ENCODE peak calls at places on chromosomes 2 and 18, in seven cellular contexts. K, E, M, L, Y, P and A are unnamed samples.
A peak's percentile ranks its signal among the peaks of the same experiment; 100 is the strongest.

GRCh38 chr2:200624660-200625059 is 38.8 kb downstream of the AOX1 start:
- DNase-seq in K (peak; percentile 65), E (no peak), M (peak; percentile 47), L (no peak), Y (no peak), P (no peak), A (no peak)

GRCh38 chr2:55592130-55592529 is 25.3 kb downstream of the PPP4R3B start:
- DNase-seq in K (no peak), E (no peak), M (no peak), L (no peak), Y (no peak), P (no peak), A (no peak)

GRCh38 chr2:128765822-128766221 is 447.2 kb upstream of the HS6ST1 start:
- DNase-seq in K (no peak), E (no peak), M (no peak), L (no peak), Y (no peak), P (peak; percentile 33), A (no peak)

GRCh38 chr2:239166201-239166834 is 234.5 kb downstream of the HDAC4 start:
- DNase-seq in K (no peak), E (no peak), M (no peak), L (peak; percentile 13), Y (peak; percentile 29), P (peak; percentile 32), A (no peak)

GRCh38 chr2:54206596-54206995 is 49.4 kb downstream of the TSPYL6 start:
- DNase-seq in K (peak; percentile 59), E (no peak), M (peak; percentile 20), L (no peak), Y (no peak), P (no peak), A (no peak)

GRCh38 chr18:37270046-37270665 is 295.4 kb downstream of the CELF4 start:
- DNase-seq in K (peak; percentile 82), E (peak; percentile 26), M (peak; percentile 36), L (no peak), Y (no peak), P (no peak), A (no peak)

GRCh38 chr2:57720728-57721627 is 325.6 kb upstream of the VRK2 start:
- DNase-seq in K (peak; percentile 80), E (peak; percentile 29), M (peak; percentile 42), L (no peak), Y (no peak), P (peak; percentile 5), A (peak; percentile 64)

GRCh38 chr18:35376393-35376741 is 770 bp downstream of the ZNF396 start:
- DNase-seq in K (no peak), E (peak; percentile 22), M (no peak), L (no peak), Y (peak; percentile 69), P (peak; percentile 73), A (no peak)

GRCh38 chr2:220278022-220278421 is 650.6 kb downstream of the SLC4A3 start:
- DNase-seq in K (peak; percentile 9), E (no peak), M (no peak), L (no peak), Y (no peak), P (no peak), A (no peak)

GRCh38 chr18:80006726-80007125 is 18.4 kb upstream of the TXNL4A start:
- DNase-seq in K (no peak), E (no peak), M (no peak), L (no peak), Y (no peak), P (no peak), A (no peak)

GRCh38 chr2:112150447-112150846 is 12.3 kb downstream of the FBLN7 start:
- DNase-seq in K (peak; percentile 92), E (no peak), M (peak; percentile 83), L (no peak), Y (no peak), P (peak; percentile 8), A (no peak)

GRCh38 chr2:217645891-217646290 is 356.9 kb downstream of the TNS1 start:
- DNase-seq in K (no peak), E (no peak), M (peak; percentile 46), L (no peak), Y (no peak), P (no peak), A (no peak)

DNA sequence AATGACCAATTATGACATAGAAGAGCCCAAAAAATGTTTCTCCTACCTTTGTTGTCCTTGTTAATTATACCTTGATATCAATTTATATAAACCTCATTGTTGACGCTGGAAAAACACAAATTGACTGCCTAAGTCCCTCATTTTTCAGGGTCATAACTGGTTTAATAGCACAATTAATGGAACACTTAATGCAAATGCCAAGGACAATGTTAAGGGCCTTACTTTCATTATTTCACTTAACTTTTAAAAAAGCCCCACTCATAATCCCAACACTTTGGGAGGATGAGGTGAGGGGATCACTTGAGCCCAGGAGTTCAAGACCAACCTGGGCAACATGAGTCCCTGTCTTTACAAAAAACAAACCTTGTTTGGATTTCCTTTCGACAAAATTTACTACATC is 3.5 kb upstream of the STPG4 start:
- DNase-seq in K (no peak), E (no peak), M (no peak), L (no peak), Y (no peak), P (no peak), A (no peak)
- H3K4me1 ChIP-seq in K (no peaks in the 10 kb centered on the region), E (no peaks in the 10 kb centered on the region), M (no peaks in the 10 kb centered on the region), L (peaks cover 11% of the 10 kb centered on the region), Y (peaks cover 6% of the 10 kb centered on the region), P (no peaks in the 10 kb centered on the region), A (no peaks in the 10 kb centered on the region)

GRCh38 chr2:84878459-84878858 is 2.4 kb downstream of the TRABD2A start:
- DNase-seq in K (no peak), E (no peak), M (no peak), L (no peak), Y (no peak), P (no peak), A (no peak)
- H3K4me1 ChIP-seq in K (peaks cover 36% of the 10 kb centered on the region), E (no peaks in the 10 kb centered on the region), M (peaks cover 13% of the 10 kb centered on the region), L (peaks cover 32% of the 10 kb centered on the region), Y (peaks cover 5% of the 10 kb centered on the region), P (peaks cover 19% of the 10 kb centered on the region), A (peaks cover 11% of the 10 kb centered on the region)

GRCh38 chr18:7760967-7761946 is 194.1 kb downstream of the PTPRM start:
- DNase-seq in K (peak; percentile 29), E (peak; percentile 5), M (no peak), L (no peak), Y (no peak), P (no peak), A (peak; percentile 55)
- H3K4me1 ChIP-seq in K (peaks cover 19% of the 10 kb centered on the region), E (no peaks in the 10 kb centered on the region), M (peaks cover 4% of the 10 kb centered on the region), L (peaks cover 19% of the 10 kb centered on the region), Y (no peaks in the 10 kb centered on the region), P (peaks cover 14% of the 10 kb centered on the region), A (peaks cover 83% of the 10 kb centered on the region)

GRCh38 chr2:105771841-105772240 is 27.1 kb downstream of the NCK2 start:
- DNase-seq in K (no peak), E (no peak), M (no peak), L (no peak), Y (no peak), P (no peak), A (no peak)
- H3K4me1 ChIP-seq in K (peaks cover 4% of the 10 kb centered on the region), E (peaks cover 9% of the 10 kb centered on the region), M (peaks cover 4% of the 10 kb centered on the region), L (peaks cover 37% of the 10 kb centered on the region), Y (peaks cover 7% of the 10 kb centered on the region), P (peaks cover 45% of the 10 kb centered on the region), A (peaks cover 9% of the 10 kb centered on the region)

DNA sequence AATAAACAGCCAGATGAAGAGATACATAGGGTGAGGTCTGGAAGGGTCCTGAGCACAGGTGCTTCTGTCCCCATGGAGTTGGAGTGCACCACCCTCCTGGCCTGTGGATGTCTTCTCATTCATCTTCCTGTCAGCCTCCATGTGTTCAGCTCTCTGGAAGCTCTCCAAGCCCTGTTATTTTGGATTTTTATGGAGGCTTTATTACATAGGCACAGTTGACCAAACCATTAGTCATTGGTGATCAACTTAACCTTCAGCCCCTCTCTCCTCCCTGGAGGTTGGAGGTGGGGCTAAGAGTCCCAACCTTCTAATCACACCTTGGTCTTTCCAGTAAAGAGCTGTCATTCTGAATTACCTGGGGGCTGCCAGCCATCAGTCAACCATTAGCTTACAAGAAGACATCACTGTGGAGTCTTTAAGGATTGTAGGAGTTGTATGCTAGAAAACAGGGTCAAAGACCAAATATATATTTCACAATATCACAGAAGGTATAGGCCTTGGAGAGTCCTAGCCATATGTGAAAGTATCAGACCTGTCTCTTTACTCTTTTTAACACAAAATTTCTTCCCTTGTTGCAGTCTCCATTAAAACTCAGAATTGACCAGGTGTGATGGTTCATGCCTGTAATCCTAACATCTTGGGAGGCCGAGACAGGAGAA is 7.5 kb upstream of the MCFD2 start:
- DNase-seq in K (no peak), E (peak; percentile 93), M (peak; percentile 57), L (no peak), Y (no peak), P (no peak), A (peak; percentile 22)
- H3K4me1 ChIP-seq in K (no peaks in the 10 kb centered on the region), E (peaks cover 9% of the 10 kb centered on the region), M (peaks cover 7% of the 10 kb centered on the region), L (no peaks in the 10 kb centered on the region), Y (no peaks in the 10 kb centered on the region), P (no peaks in the 10 kb centered on the region), A (peaks cover 13% of the 10 kb centered on the region)

GRCh38 chr2:229910147-229910831 is 11.5 kb downstream of the TRIP12 start:
- DNase-seq in K (no peak), E (no peak), M (no peak), L (no peak), Y (no peak), P (no peak), A (no peak)

GRCh38 chr2:229909090-229909489 is 12.7 kb downstream of the TRIP12 start:
- DNase-seq in K (no peak), E (peak; percentile 25), M (no peak), L (no peak), Y (no peak), P (no peak), A (no peak)

GRCh38 chr2:229914182-229914581 is 7.6 kb downstream of the TRIP12 start:
- DNase-seq in K (peak; percentile 42), E (no peak), M (no peak), L (no peak), Y (no peak), P (no peak), A (no peak)

GRCh38 chr2:229905601-229906000 is 16.2 kb downstream of the TRIP12 start:
- DNase-seq in K (no peak), E (no peak), M (no peak), L (no peak), Y (no peak), P (no peak), A (no peak)

GRCh38 chr2:229910832-229911412 is 10.9 kb downstream of the TRIP12 start:
- DNase-seq in K (peak; percentile 21), E (peak; percentile 70), M (peak; percentile 2), L (no peak), Y (no peak), P (no peak), A (peak; percentile 43)
- H3K4me1 ChIP-seq in K (peaks cover 45% of the 10 kb centered on the region), E (peaks cover 2% of the 10 kb centered on the region), M (peaks cover 3% of the 10 kb centered on the region), L (peaks cover 74% of the 10 kb centered on the region), Y (peaks cover 6% of the 10 kb centered on the region), P (peaks cover 38% of the 10 kb centered on the region), A (peaks cover 7% of the 10 kb centered on the region)

DNA sequence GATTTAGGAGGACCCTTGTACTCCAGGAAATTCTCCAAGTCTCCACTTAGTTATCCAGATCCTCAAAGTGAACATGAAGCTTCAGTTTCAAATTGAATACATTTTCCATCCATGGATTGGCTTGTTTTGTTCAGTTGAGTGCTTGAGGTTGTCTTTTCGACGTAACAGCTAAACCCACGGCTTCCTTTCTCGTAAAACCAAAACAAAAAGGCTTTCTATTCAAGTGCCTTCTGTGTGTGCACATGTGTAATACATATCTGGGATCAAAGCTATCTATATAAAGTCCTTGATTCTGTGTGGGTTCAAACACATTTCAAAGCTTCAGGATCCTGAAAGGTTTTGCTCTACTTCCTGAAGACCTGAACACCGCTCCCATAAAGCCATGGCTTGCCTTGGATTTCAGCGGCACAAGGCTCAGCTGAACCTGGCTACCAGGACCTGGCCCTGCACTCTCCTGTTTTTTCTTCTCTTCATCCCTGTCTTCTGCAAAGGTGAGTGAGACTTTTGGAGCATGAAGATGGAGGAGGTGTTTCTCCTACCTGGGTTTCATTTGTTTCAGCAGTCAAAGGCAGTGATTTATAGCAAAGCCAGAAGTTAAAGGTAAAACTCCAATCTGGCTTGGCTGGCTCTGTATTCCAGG is at the start of gene CTLA4:
- DNase-seq in K (no peak), E (no peak), M (no peak), L (no peak), Y (no peak), P (no peak), A (no peak)
- H3K4me1 ChIP-seq in K (no peaks in the 10 kb centered on the region), E (no peaks in the 10 kb centered on the region), M (no peaks in the 10 kb centered on the region), L (no peaks in the 10 kb centered on the region), Y (no peaks in the 10 kb centered on the region), P (no peaks in the 10 kb centered on the region), A (no peaks in the 10 kb centered on the region)